ENCODE peak calls at places on chromosome 22, in eight cellular contexts. L is AG10803, H is WTC11, U is RWPE1, K is stomach, G is B cell, C is brain microvascular endothelial cell, W is fibroblast of lung. B is an unnamed sample.
A peak's percentile ranks its signal among the peaks of the same experiment; 100 is the strongest.

GRCh38 chr22:46983046-46983445 is 220.6 kb downstream of the TBC1D22A start:
- DNase-seq in L (no peak), H (no peak), U (no peak), K (no peak), G (no peak), C (no peak), W (no peak), B (no peak)

GRCh38 chr22:28714043-28714442 is 27.6 kb downstream of the CHEK2 start:
- DNase-seq in L (no peak), H (no peak), U (no peak), K (no peak), G (no peak), C (no peak), W (peak; percentile 23), B (no peak)

GRCh38 chr22:17117890-17118289 is 3.3 kb downstream of the TMEM121B start:
- DNase-seq in L (no peak), H (no peak), U (no peak), K (no peak), G (no peak), C (no peak), W (no peak), B (no peak)

GRCh38 chr22:32999039-32999861 is 58.9 kb downstream of the SYN3 start:
- DNase-seq in L (peak; percentile 6), H (no peak), U (no peak), K (no peak), G (no peak), C (no peak), W (no peak), B (no peak)

GRCh38 chr22:37681556-37682049 is 4.5 kb upstream of the NOL12 start:
- DNase-seq in L (peak; percentile 77), H (peak; percentile 84), U (peak; percentile 61), K (peak; percentile 83), G (peak; percentile 81), C (peak; percentile 70), W (peak; percentile 70), B (peak; percentile 67)

GRCh38 chr22:42834177-42834949 is 22.7 kb downstream of the ARFGAP3 start:
- DNase-seq in L (no peak), H (no peak), U (no peak), K (no peak), G (no peak), C (no peak), W (no peak), B (no peak)

GRCh38 chr22:37060801-37061610 is 9.5 kb downstream of the KCTD17 start:
- DNase-seq in L (no peak), H (no peak), U (no peak), K (no peak), G (no peak), C (no peak), W (no peak), B (no peak)

GRCh38 chr22:46846832-46847355 is 84.4 kb downstream of the TBC1D22A start:
- DNase-seq in L (no peak), H (no peak), U (no peak), K (no peak), G (no peak), C (peak; percentile 63), W (no peak), B (no peak)

GRCh38 chr22:31893460-31893859 is 50.9 kb upstream of the YWHAH start:
- DNase-seq in L (no peak), H (no peak), U (no peak), K (peak; percentile 29), G (no peak), C (no peak), W (no peak), B (no peak)

GRCh38 chr22:43109921-43110443 is 568 bp upstream of the BIK start:
- DNase-seq in L (no peak), H (peak; percentile 49), U (no peak), K (no peak), G (no peak), C (no peak), W (no peak), B (no peak)

GRCh38 chr22:38871360-38872171 is 450 bp downstream of the CBX6 start:
- DNase-seq in L (peak; percentile 7), H (no peak), U (no peak), K (peak; percentile 25), G (peak; percentile 48), C (no peak), W (no peak), B (no peak)

GRCh38 chr22:46679711-46680269 is 58.3 kb downstream of the CERK start:
- DNase-seq in L (no peak), H (no peak), U (no peak), K (no peak), G (no peak), C (no peak), W (no peak), B (no peak)

GRCh38 chr22:47245786-47246185 is 483.3 kb downstream of the TBC1D22A start:
- DNase-seq in L (no peak), H (no peak), U (no peak), K (no peak), G (no peak), C (no peak), W (no peak), B (no peak)

GRCh38 chr22:37032535-37033460 is 13.3 kb downstream of the MPST start:
- DNase-seq in L (peak; percentile 86), H (no peak), U (peak; percentile 76), K (peak; percentile 85), G (no peak), C (no peak), W (peak; percentile 38), B (no peak)

GRCh38 chr22:31891366-31892079 is 52.8 kb upstream of the YWHAH start:
- DNase-seq in L (peak; percentile 57), H (no peak), U (no peak), K (no peak), G (no peak), C (no peak), W (peak; percentile 82), B (no peak)

GRCh38 chr22:42752230-42752746 is 31.6 kb upstream of the A4GALT start:
- DNase-seq in L (no peak), H (no peak), U (no peak), K (no peak), G (no peak), C (no peak), W (no peak), B (no peak)

GRCh38 chr22:46356496-46357185 is 21.1 kb downstream of the TRMU start:
- DNase-seq in L (no peak), H (no peak), U (no peak), K (no peak), G (no peak), C (no peak), W (no peak), B (no peak)

GRCh38 chr22:40310771-40311120 is 35.6 kb upstream of the ADSL start:
- DNase-seq in L (no peak), H (no peak), U (no peak), K (no peak), G (no peak), C (no peak), W (no peak), B (no peak)

GRCh38 chr22:19105867-19106802 is 16.1 kb downstream of the DGCR2 start:
- DNase-seq in L (no peak), H (peak; percentile 45), U (no peak), K (no peak), G (peak; percentile 42), C (no peak), W (no peak), B (peak; percentile 25)
- TF ChIP-seq CTCF in L (no peak), H (no peak), U (no peak), K (no peak), G (peak; percentile 39), C (peak; percentile 51), W (peak; percentile 22), B (no peak)

GRCh38 chr22:23752090-23752691 is 1.3 kb upstream of the ZNF70 start:
- DNase-seq in L (no peak), H (no peak), U (no peak), K (no peak), G (peak; percentile 91), C (no peak), W (no peak), B (no peak)
- TF ChIP-seq CTCF in L (no peak), H (no peak), U (no peak), K (no peak), G (peak; percentile 14), C (no peak), W (no peak), B (no peak)

DNA sequence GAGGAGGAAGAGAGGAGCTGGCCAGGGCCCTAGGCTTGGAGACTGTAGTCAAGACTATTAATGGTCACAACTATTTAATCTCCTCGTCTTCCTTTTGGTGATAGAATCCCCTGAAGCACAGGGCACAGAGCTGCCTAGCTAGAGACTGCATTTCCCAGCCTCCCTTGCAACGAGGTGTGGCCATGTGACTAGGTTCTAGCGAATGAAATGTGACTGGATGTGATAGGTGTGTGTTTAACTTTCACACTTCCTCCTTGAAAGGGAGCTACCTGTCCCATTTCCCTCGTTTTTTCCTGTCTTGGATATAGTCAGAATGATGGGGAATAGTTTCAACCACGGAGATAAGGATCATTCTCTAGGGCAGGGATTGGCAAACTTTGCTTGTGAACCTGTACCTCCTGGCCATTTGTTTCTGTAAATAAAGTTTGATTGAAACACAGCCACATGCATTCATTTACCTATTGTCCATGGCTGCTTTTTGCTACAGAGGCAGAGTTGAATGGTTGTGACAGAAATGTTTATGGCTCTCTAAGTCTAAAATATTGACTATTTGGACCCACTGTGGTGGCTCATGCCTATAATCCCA is 313.5 kb downstream of the MIAT start:
- DNase-seq in L (no peak), H (no peak), U (no peak), K (no peak), G (no peak), C (no peak), W (no peak), B (no peak)
- TF ChIP-seq CTCF in L (no peak), H (no peak), U (no peak), K (no peak), G (no peak), C (no peak), W (no peak), B (no peak)

GRCh38 chr22:44623771-44624510 is 78.1 kb upstream of the PRR5 start:
- DNase-seq in L (peak; percentile 18), H (peak; percentile 59), U (peak; percentile 16), K (no peak), G (no peak), C (peak; percentile 11), W (peak; percentile 20), B (no peak)
- TF ChIP-seq CTCF in L (peak; percentile 46), H (peak; percentile 20), U (peak; percentile 74), K (no peak), G (no peak), C (peak; percentile 76), W (peak; percentile 48), B (no peak)

GRCh38 chr22:35601743-35602633 is 15.1 kb downstream of the MB start:
- DNase-seq in L (peak; percentile 78), H (no peak), U (peak; percentile 53), K (no peak), G (no peak), C (peak; percentile 74), W (peak; percentile 77), B (no peak)
- TF ChIP-seq CTCF in L (no peak), H (no peak), U (no peak), K (no peak), G (no peak), C (no peak), W (no peak), B (no peak)

B was measured in natural killer cell.